ENCODE peak calls at places on chromosomes 1 and 21, in nine cellular contexts. U, L, N, G, E, D, C, Z and X are unnamed samples.

GRCh38 chr21:29827236-29827635 is 112.6 kb downstream of the GRIK1 start:
- DNase-seq in U (no peak), L (no peak), N (no peak), G (no peak), E (peak; percentile 17), D (no peak), C (no peak), Z (no peak), X (no peak)

GRCh38 chr1:65827346-65827745 is 34.7 kb downstream of the PDE4B start:
- DNase-seq in U (no peak), L (no peak), N (no peak), G (peak; percentile 64), E (no peak), D (no peak), C (no peak), Z (no peak), X (no peak)

GRCh38 chr1:43019226-43019625 is 60.6 kb upstream of the SLC2A1 start:
- DNase-seq in U (no peak), L (no peak), N (no peak), G (no peak), E (no peak), D (no peak), C (no peak), Z (no peak), X (no peak)

GRCh38 chr1:151047591-151047924 is at the start of gene C1orf56:
- DNase-seq in U (peak; percentile 92), L (peak; percentile 85), N (no peak), G (peak; percentile 73), E (no peak), D (no peak), C (peak; percentile 83), Z (peak; percentile 77), X (no peak)

GRCh38 chr1:65751961-65752360 is 40.7 kb upstream of the PDE4B start:
- DNase-seq in U (no peak), L (no peak), N (no peak), G (no peak), E (no peak), D (no peak), C (no peak), Z (no peak), X (no peak)

GRCh38 chr1:53368314-53369033 is 40.6 kb upstream of the LRP8 start:
- DNase-seq in U (peak; percentile 62), L (peak; percentile 10), N (no peak), G (no peak), E (no peak), D (no peak), C (peak; percentile 66), Z (no peak), X (no peak)

GRCh38 chr1:20640183-20640597 is 6.9 kb downstream of the PINK1 start:
- DNase-seq in U (no peak), L (peak; percentile 31), N (peak; percentile 37), G (peak; percentile 24), E (peak; percentile 34), D (no peak), C (peak; percentile 30), Z (peak; percentile 65), X (no peak)

GRCh38 chr1:46525253-46525983 is 26.0 kb downstream of the KNCN start:
- DNase-seq in U (no peak), L (no peak), N (no peak), G (no peak), E (no peak), D (no peak), C (no peak), Z (no peak), X (no peak)

DNA sequence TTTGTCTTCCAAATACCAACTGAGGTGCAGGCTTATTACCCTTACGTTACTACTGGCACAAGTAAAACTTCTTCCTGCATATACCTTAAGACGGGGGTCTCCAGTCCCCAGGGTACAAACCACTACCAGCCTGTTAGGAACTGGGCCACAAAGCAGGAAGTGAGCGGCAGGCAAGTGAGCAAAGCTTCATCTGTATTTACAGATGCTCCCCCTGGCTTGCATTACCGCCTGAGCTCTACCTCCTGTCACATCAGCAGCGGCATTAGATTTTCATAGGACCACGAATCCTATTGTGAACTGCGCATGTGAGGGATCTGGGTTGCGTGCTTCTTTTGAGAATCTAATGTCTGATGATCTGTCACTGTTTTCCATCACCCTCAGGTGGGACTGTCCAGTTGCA is 113.1 kb downstream of the SLC45A1 start:
- DNase-seq in U (no peak), L (no peak), N (no peak), G (no peak), E (no peak), D (no peak), C (no peak), Z (no peak), X (no peak)
- TF ChIP-seq CTCF in U (no peak), L (no peak), N (peak; percentile 23), G (no peak), E (peak; percentile 30), D (no peak), C (peak; percentile 5), Z (no peak), X (no peak)

GRCh38 chr1:86381223-86381622 is 14.9 kb downstream of the ODF2L start:
- DNase-seq in U (no peak), L (no peak), N (no peak), G (no peak), E (no peak), D (no peak), C (no peak), Z (no peak), X (no peak)

GRCh38 chr1:86388228-86388627 is 7.9 kb downstream of the ODF2L start:
- DNase-seq in U (no peak), L (no peak), N (no peak), G (no peak), E (no peak), D (no peak), C (no peak), Z (no peak), X (no peak)

GRCh38 chr1:86378813-86379212 is 17.3 kb downstream of the ODF2L start:
- DNase-seq in U (no peak), L (no peak), N (no peak), G (no peak), E (no peak), D (no peak), C (no peak), Z (no peak), X (no peak)

GRCh38 chr1:86380257-86380861 is 15.8 kb downstream of the ODF2L start:
- DNase-seq in U (no peak), L (no peak), N (peak; percentile 71), G (peak; percentile 74), E (peak; percentile 37), D (peak; percentile 60), C (no peak), Z (peak; percentile 50), X (peak; percentile 63)

GRCh38 chr1:86382878-86383277 is 13.2 kb downstream of the ODF2L start:
- DNase-seq in U (no peak), L (no peak), N (no peak), G (no peak), E (no peak), D (no peak), C (no peak), Z (no peak), X (no peak)
- H3K4me3 ChIP-seq in U (peak overlapping the region; percentile 22), L (no peak overlapping the region), N (no peak overlapping the region), G (peak overlapping the region; percentile 14), E (no peak overlapping the region), D (no peak overlapping the region), C (no peak overlapping the region), Z (no peak overlapping the region), X (no peak overlapping the region)

GRCh38 chr1:90724926-90725325 is 7.8 kb upstream of the BARHL2 start:
- DNase-seq in U (no peak), L (no peak), N (no peak), G (no peak), E (no peak), D (no peak), C (no peak), Z (no peak), X (no peak)

GRCh38 chr1:90722874-90723273 is 5.8 kb upstream of the BARHL2 start:
- DNase-seq in U (peak; percentile 60), L (no peak), N (no peak), G (no peak), E (no peak), D (no peak), C (no peak), Z (no peak), X (no peak)

GRCh38 chr1:90725341-90725960 is 8.3 kb upstream of the BARHL2 start:
- DNase-seq in U (peak; percentile 79), L (no peak), N (no peak), G (no peak), E (no peak), D (no peak), C (no peak), Z (no peak), X (no peak)

GRCh38 chr1:90724361-90724760 is 7.3 kb upstream of the BARHL2 start:
- DNase-seq in U (peak; percentile 78), L (no peak), N (no peak), G (no peak), E (no peak), D (no peak), C (no peak), Z (no peak), X (no peak)

DNA sequence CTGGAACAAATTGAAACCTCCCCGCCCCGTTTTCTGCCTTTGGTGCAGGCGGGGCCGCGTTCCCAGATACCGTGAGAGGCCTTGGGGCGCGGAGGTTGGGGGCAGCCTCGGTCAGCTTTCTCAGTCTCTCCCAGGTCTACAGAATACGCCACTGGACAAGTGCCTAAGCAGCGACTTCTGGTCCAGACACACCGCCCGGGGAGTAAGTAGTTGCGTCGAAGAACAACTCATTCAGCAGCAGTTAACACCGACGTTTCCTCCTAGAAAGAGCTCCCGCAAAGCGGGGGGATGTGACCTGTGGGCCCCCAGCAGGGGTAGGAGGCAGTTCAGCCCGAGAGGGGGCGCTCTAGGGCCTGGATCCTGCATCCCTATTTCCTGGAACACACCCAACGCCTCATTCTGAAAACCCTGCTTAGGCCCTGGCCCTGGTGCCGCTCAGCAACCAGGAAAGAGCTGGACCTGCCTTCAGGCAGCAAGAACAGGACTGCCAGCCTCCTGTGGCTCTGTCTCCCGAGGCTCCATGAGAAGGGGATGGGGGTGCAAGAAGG is 6.5 kb upstream of the BARHL2 start:
- DNase-seq in U (peak; percentile 83), L (no peak), N (no peak), G (no peak), E (no peak), D (no peak), C (no peak), Z (no peak), X (no peak)
- TF ChIP-seq CTCF in U (no peak), L (no peak), N (peak; percentile 66), G (no peak), E (peak; percentile 31), D (no peak), C (no peak), Z (peak; percentile 22), X (peak; percentile 19)

DNA sequence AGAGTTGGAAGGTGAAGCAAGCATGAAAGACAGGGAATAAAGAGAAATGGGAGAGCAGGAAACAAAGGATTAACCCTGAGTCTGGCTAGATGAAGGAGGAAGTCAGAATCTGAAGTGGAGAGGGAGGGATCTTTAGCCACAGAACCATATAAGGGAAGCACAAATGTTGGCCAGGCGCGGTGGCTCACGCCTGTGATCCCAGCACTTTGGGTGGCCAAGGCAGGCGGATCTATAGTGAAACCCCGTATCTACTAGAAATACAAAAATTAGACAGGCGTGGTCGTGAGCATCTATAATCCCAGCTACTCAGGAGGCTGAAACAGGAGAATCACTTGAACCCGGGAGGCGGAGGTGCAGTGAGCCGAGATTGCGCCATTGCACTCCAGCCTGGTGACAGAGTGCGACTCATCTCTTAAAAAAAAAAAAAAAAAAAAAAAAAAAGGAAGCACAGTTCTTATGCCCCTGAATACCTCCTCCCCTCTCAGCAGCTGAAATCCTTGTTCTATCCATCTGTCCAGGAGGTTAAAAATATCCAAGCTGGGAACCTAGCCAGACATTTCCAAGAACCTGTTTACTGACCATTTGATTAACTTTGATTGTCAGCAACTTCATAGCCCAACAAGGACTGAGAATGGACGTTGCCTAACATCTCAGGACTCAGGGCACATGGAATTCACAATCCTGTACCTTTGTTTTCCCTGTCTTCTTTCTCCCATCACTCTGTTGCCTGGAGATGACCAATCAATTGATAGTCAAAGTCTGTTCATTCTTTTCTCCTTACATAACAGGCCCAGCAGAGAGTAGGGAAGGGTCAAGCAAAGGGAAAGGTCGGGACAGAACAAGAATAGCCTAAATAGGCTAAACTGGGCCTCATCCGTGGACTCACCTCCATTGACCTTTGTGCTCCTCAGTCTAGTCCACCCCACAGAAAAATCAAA is 10.6 kb downstream of the TXNIP start:
- DNase-seq in U (no peak), L (peak; percentile 55), N (peak; percentile 33), G (peak; percentile 61), E (no peak), D (no peak), C (no peak), Z (peak; percentile 75), X (no peak)
- H3K4me3 ChIP-seq in U (peak overlapping the region; percentile 40), L (no peak overlapping the region), N (no peak overlapping the region), G (no peak overlapping the region), E (no peak overlapping the region), D (no peak overlapping the region), C (no peak overlapping the region), Z (no peak overlapping the region), X (no peak overlapping the region)